ENCODE peak calls at places on chromosomes 6 and 20, in nine cellular contexts. H is stimulated activated CD8-positive, alpha-beta memory T cell treated with anti-CD3 and anti-CD28 coated beads, Interleukin-15, amount 100 ng/mL, for 4 hours; E is activated effector memory CD4-positive, alpha-beta T cell treated with anti-CD3 and anti-CD28 coated beads, Interleukin-2, amount 50 U/mL, for 16 hours; U is NCI-H1105; A is stromal cell of bone marrow; T is H1; G is NCI-H1092; V is ecto neural progenitor cell; M is NCI-H524. P is an unnamed sample.

GRCh38 chr20:46494077-46494476 is 19.3 kb downstream of the ZNF334 start:
- DNase-seq in H (no peak), E (no peak), U (no peak), A (no peak), T (no peak), G (no peak), V (no peak), M (no peak), P (no peak)

GRCh38 chr20:62752181-62752670 is 43.6 kb downstream of the NTSR1 start:
- DNase-seq in H (no peak), E (no peak), U (no peak), A (no peak), T (no peak), G (no peak), V (no peak), M (no peak), P (no peak)

GRCh38 chr6:141833001-141833655 is 299.6 kb upstream of the GJE1 start:
- DNase-seq in H (no peak), E (no peak), U (no peak), A (no peak), T (no peak), G (no peak), V (no peak), M (no peak), P (no peak)

GRCh38 chr6:56815436-56815835 is 139.5 kb upstream of the BEND6 start:
- DNase-seq in H (no peak), E (no peak), U (no peak), A (no peak), T (no peak), G (no peak), V (no peak), M (no peak), P (no peak)

GRCh38 chr6:150413768-150414167 is 45.0 kb downstream of the IYD start:
- DNase-seq in H (no peak), E (no peak), U (no peak), A (no peak), T (no peak), G (no peak), V (no peak), M (peak; percentile 64), P (no peak)

GRCh38 chr6:36442083-36442670 is 477 bp downstream of the PXT1 start:
- DNase-seq in H (no peak), E (no peak), U (no peak), A (no peak), T (no peak), G (no peak), V (no peak), M (no peak), P (no peak)

GRCh38 chr20:13331536-13331935 is 110.5 kb downstream of the ISM1 start:
- DNase-seq in H (no peak), E (no peak), U (no peak), A (no peak), T (no peak), G (no peak), V (no peak), M (no peak), P (no peak)

GRCh38 chr6:115885636-115886366 is 174.9 kb downstream of the FRK start:
- DNase-seq in H (no peak), E (no peak), U (no peak), A (no peak), T (no peak), G (no peak), V (no peak), M (no peak), P (no peak)

GRCh38 chr6:88785478-88785877 is 177.9 kb downstream of the RNGTT start:
- DNase-seq in H (no peak), E (no peak), U (no peak), A (peak; percentile 7), T (no peak), G (no peak), V (no peak), M (no peak), P (no peak)

GRCh38 chr6:36683145-36683655 is 4.7 kb downstream of the CDKN1A start:
- DNase-seq in H (no peak), E (peak; percentile 47), U (peak; percentile 83), A (no peak), T (no peak), G (no peak), V (no peak), M (no peak), P (no peak)

GRCh38 chr20:22763257-22763906 is 179.0 kb upstream of the FOXA2 start:
- DNase-seq in H (no peak), E (no peak), U (no peak), A (no peak), T (no peak), G (no peak), V (no peak), M (no peak), P (no peak)

GRCh38 chr6:32839356-32839755 is 817 bp upstream of the TAP2 start:
- DNase-seq in H (no peak), E (no peak), U (no peak), A (no peak), T (no peak), G (no peak), V (no peak), M (no peak), P (no peak)

GRCh38 chr6:108737594-108738546 is 110.4 kb upstream of the ARMC2 start:
- DNase-seq in H (no peak), E (peak; percentile 64), U (no peak), A (peak; percentile 93), T (no peak), G (no peak), V (no peak), M (no peak), P (no peak)

GRCh38 chr20:40698281-40698680 is 9.2 kb upstream of the MAFB start:
- DNase-seq in H (no peak), E (no peak), U (no peak), A (no peak), T (no peak), G (no peak), V (no peak), M (no peak), P (no peak)

GRCh38 chr6:134166529-134167221 is 114.3 kb upstream of the SLC2A12 start:
- DNase-seq in H (no peak), E (no peak), U (no peak), A (no peak), T (no peak), G (no peak), V (no peak), M (no peak), P (peak; percentile 26)

GRCh38 chr6:151436300-151436699 is 15.6 kb downstream of the RMND1 start:
- DNase-seq in H (no peak), E (no peak), U (no peak), A (no peak), T (no peak), G (no peak), V (no peak), M (no peak), P (peak; percentile 86)

GRCh38 chr20:54223751-54224150 is 15.9 kb downstream of the PFDN4 start:
- DNase-seq in H (no peak), E (no peak), U (no peak), A (no peak), T (no peak), G (no peak), V (no peak), M (no peak), P (no peak)

P was measured in T47D.